ENCODE peak calls at places on chromosomes 4 and X, in six cellular contexts. Q is caudate nucleus; J is A673; I is left lung; V is endothelial cell of umbilical vein; Y is CD8-positive, alpha-beta T cell. O is an unnamed sample.

GRCh38 chrX:18725316-18725943 is 18.0 kb downstream of the PPEF1 start:
- DNase-seq in V (no peak), I (no peak), Y (no peak), Q (no peak), J (no peak), O (no peak)

GRCh38 chr4:14149469-14150030 is 522.0 kb upstream of the BOD1L1 start:
- DNase-seq in J (peak), Y (no peak), Q (no peak), I (no peak), V (no peak), O (no peak)

GRCh38 chr4:117623321-117623720 is 411.0 kb upstream of the NDST3 start:
- DNase-seq in V (no peak), J (peak), Q (no peak), I (no peak), Y (no peak), O (no peak)

GRCh38 chrX:149272690-149273463 is 232.2 kb downstream of the IDS start:
- DNase-seq in Y (no peak), Q (no peak), I (no peak), J (no peak), V (peak), O (no peak)

GRCh38 chr4:6148506-6149205 is 51.7 kb downstream of the JAKMIP1 start:
- DNase-seq in Q (no peak), Y (no peak), V (no peak), J (no peak), I (no peak), O (no peak)

GRCh38 chrX:47556045-47556623 is 4.9 kb upstream of the ARAF start:
- DNase-seq in Y (peak), J (peak), V (peak), I (peak), Q (peak), O (peak)

GRCh38 chrX:113384628-113385027 is 544.0 kb upstream of the AMOT start:
- DNase-seq in I (no peak), J (no peak), V (peak), Y (no peak), Q (no peak), O (no peak)

GRCh38 chr4:11548529-11549176 is 120.0 kb upstream of the HS3ST1 start:
- DNase-seq in Q (no peak), J (no peak), I (no peak), Y (no peak), V (peak), O (no peak)

GRCh38 chr4:130349745-130350144 is 1253.8 kb downstream of the C4orf33 start:
- DNase-seq in V (no peak), J (no peak), Y (no peak), Q (no peak), I (no peak), O (no peak)

GRCh38 chr4:150510176-150510875 is 71.6 kb upstream of the MAB21L2 start:
- DNase-seq in J (no peak), Q (no peak), I (no peak), V (peak), Y (no peak), O (no peak)

GRCh38 chrX:108019382-108019857 is 25.4 kb upstream of the VSIG1 start:
- DNase-seq in I (no peak), V (no peak), Y (no peak), Q (no peak), J (no peak), O (no peak)

GRCh38 chr4:124265701-124266100 is 446.8 kb downstream of the ANKRD50 start:
- DNase-seq in Y (no peak), V (no peak), J (no peak), Q (no peak), I (no peak), O (no peak)

GRCh38 chrX:133402042-133402453 is 13.2 kb downstream of the GPC4 start:
- DNase-seq in V (no peak), J (no peak), I (no peak), Q (no peak), Y (no peak), O (no peak)

GRCh38 chr4:27096142-27096824 is 235.6 kb downstream of the STIM2 start:
- DNase-seq in V (no peak), Q (no peak), Y (no peak), J (no peak), I (no peak), O (no peak)

GRCh38 chr4:87975466-87975865 is at the start of gene SPP1:
- DNase-seq in J (no peak), Y (no peak), Q (peak), V (no peak), I (no peak), O (no peak)

GRCh38 chr4:22435652-22436051 is 80.2 kb downstream of the ADGRA3 start:
- DNase-seq in V (no peak), I (no peak), Y (no peak), J (no peak), Q (no peak), O (no peak)

GRCh38 chr4:13445841-13446790 is 38.0 kb downstream of the RAB28 start:
- DNase-seq in V (no peak), Q (no peak), J (no peak), I (no peak), Y (no peak), O (peak)

GRCh38 chr4:18816228-18816891 is 794.8 kb upstream of the LCORL start:
- DNase-seq in Q (no peak), V (no peak), Y (no peak), I (no peak), J (no peak), O (no peak)

GRCh38 chr4:98816816-98817215 is 112.1 kb downstream of the EIF4E start:
- DNase-seq in V (no peak), Q (no peak), Y (no peak), J (no peak), I (no peak), O (no peak)

GRCh38 chr4:143616771-143617170 is 83.7 kb downstream of the FREM3 start:
- DNase-seq in Y (no peak), V (no peak), I (no peak), J (no peak), Q (no peak), O (no peak)

GRCh38 chr4:85399270-85399669 is 75.7 kb upstream of the ARHGAP24 start:
- DNase-seq in Y (no peak), Q (no peak), V (no peak), I (no peak), J (no peak), O (no peak)

GRCh38 chr4:122577808-122578781 is 42.8 kb downstream of the IL21 start:
- DNase-seq in Q (no peak), Y (peak), V (peak), J (peak), I (no peak), O (no peak)

GRCh38 chr4:9970399-9971011 is 50.8 kb downstream of the SLC2A9 start:
- DNase-seq in J (no peak), I (no peak), V (no peak), Y (no peak), Q (no peak), O (no peak)

GRCh38 chr4:136751530-136751929 is 780.8 kb downstream of the PCDH18 start:
- DNase-seq in Q (no peak), I (no peak), Y (no peak), V (no peak), J (no peak), O (no peak)

GRCh38 chr4:137961051-137961438 is 281.1 kb downstream of the SLC7A11 start:
- DNase-seq in Q (no peak), J (peak), V (no peak), Y (no peak), I (peak), O (no peak)

GRCh38 chr4:532588-533317 is 33.7 kb downstream of the PIGG start:
- DNase-seq in Y (no peak), J (no peak), V (no peak), I (no peak), Q (no peak), O (no peak)

GRCh38 chrX:17689971-17690409 is 47.3 kb upstream of the SCML1 start:
- DNase-seq in J (peak), I (no peak), V (peak), Q (peak), Y (no peak), O (no peak)

GRCh38 chrX:40644821-40645358 is 2.5 kb downstream of the CXorf38 start:
- DNase-seq in V (peak), J (peak), Q (no peak), I (peak), Y (no peak), O (peak)

GRCh38 chrX:154490021-154490413 is 412 bp downstream of the SLC10A3 start:
- DNase-seq in J (no peak), I (no peak), Q (no peak), Y (no peak), V (peak), O (no peak)

DNA sequence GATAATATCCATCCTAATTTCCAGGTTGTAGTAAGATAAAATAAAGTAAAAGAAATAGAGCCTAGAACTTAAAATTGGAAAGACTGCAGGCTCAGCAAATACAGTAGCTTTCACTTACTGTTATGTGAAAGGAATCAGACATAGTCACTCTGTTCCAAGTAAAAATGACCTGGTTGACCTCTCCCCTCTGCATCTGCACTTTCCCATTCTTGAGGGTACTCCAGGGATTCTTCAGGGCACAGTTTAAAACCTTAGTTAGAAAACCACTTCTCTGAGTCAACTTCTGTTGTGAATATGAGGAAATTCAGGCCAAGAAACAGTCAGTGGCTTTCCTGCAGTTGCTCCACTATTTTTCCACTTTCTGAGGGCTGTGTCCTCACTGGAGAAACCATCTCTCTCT is 42.9 kb downstream of the FRAS1 start:
- DNase-seq in J (no peak), I (no peak), Y (no peak), Q (no peak), V (no peak), O (no peak)
- H3K27ac ChIP-seq in J (no peak), I (no peak), Y (no peak), Q (no peak), V (no peak), O (peak)

DNA sequence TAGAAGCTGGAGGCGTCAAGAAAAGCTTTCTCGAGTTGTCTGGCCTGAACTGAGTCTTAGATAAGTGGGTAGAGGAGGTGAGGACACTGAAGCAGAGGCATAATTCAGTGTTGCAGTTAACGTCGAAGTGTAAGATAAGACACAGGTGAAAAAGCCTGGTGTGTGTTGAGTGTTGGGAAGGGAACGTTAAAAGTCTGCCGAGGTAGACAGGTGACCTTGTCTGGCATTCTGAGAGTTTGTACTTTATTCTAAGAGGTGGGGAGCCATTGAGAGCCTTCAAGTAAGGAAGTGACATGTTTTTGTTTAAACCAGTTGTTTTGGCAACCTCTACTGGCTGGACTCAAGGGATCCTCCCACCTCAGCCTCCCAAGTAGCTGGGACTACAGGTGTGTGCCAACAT is 219.1 kb downstream of the SHROOM3 start:
- DNase-seq in J (no peak), V (no peak), Y (no peak), Q (no peak), I (no peak), O (no peak)
- H3K27ac ChIP-seq in J (no peak), V (no peak), Y (no peak), Q (no peak), I (peak), O (no peak)

GRCh38 chr4:173218411-173219125 is 50.0 kb downstream of the GALNT7 start:
- DNase-seq in Y (no peak), V (peak), I (no peak), Q (no peak), J (peak), O (no peak)
- H3K27ac ChIP-seq in Y (no peak), V (peak), I (no peak), Q (no peak), J (peak), O (no peak)

GRCh38 chrX:65706041-65706828 is 38.8 kb downstream of the MSN start:
- DNase-seq in Q (no peak), I (peak), V (peak), J (peak), Y (no peak), O (peak)
- H3K27ac ChIP-seq in Q (peak), I (peak), V (peak), J (peak), Y (peak), O (peak)

GRCh38 chrX:119399772-119400101 is 601 bp downstream of the SLC25A43 start:
- DNase-seq in Q (no peak), Y (no peak), J (no peak), V (peak), I (no peak), O (no peak)
- H3K27ac ChIP-seq in Q (no peak), Y (no peak), J (no peak), V (no peak), I (peak), O (peak)

GRCh38 chr4:141921293-141921692 is 284.9 kb downstream of the IL15 start:
- DNase-seq in I (no peak), V (no peak), Q (no peak), Y (no peak), J (no peak), O (no peak)

GRCh38 chr4:141922224-141922623 is 285.8 kb downstream of the IL15 start:
- DNase-seq in V (no peak), J (no peak), Q (no peak), I (no peak), Y (no peak), O (no peak)

DNA sequence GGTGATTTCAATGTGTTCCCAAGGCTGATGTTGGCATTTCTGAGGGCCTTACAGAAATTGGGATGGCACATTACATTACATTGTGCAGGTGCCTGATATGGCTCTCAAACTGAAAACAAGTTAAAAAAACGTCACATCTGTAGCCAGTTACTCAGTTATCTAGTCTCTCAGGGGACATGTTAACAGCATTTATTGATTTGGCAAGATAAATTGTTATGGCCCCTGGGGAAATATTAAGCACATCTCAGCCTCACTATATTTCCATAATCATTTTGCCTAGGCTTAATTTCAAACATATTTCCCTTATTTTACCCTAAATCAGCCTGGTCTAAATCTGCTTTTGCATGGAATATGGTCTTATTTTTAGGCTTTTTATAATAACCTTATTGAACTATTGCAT is 290.0 kb downstream of the IL15 start:
- DNase-seq in Q (no peak), I (no peak), J (no peak), V (no peak), Y (no peak), O (no peak)
- H3K27ac ChIP-seq in Q (no peak), I (no peak), J (no peak), V (no peak), Y (no peak), O (no peak)